ENCODE peak calls at places on chromosomes 5 and 9, in five cellular contexts. G is HTR-8/SVneo; A is GM12865; M is fibroblast of pulmonary artery; T is activated naive CD4-positive, alpha-beta T cell. H is an unnamed sample.

GRCh38 chr9:18829858-18830257 is 203.2 kb downstream of the SAXO1 start:
- DNase-seq in A (no peak), T (no peak), M (peak; percentile 10), G (no peak), H (no peak)

GRCh38 chr9:130421802-130422276 is 22.9 kb upstream of the ASS1 start:
- DNase-seq in A (no peak), M (peak; percentile 42), T (no peak), G (peak; percentile 47), H (peak; percentile 42)

GRCh38 chr9:99823392-99824377 is 2.0 kb downstream of the NR4A3 start:
- DNase-seq in A (peak; percentile 41), M (peak; percentile 48), T (peak; percentile 23), G (peak; percentile 17), H (peak; percentile 42)

GRCh38 chr5:132050661-132051371 is 9.6 kb upstream of the IL3 start:
- DNase-seq in M (no peak), T (no peak), G (no peak), A (no peak), H (no peak)

GRCh38 chr5:140398379-140398811 is 3.2 kb upstream of the ANKHD1 start:
- DNase-seq in G (no peak), A (no peak), T (no peak), M (peak; percentile 40), H (peak; percentile 51)

GRCh38 chr9:98569491-98569890 is 139.2 kb downstream of the GABBR2 start:
- DNase-seq in G (no peak), T (no peak), A (no peak), M (no peak), H (no peak)

GRCh38 chr9:91240596-91240995 is 121.1 kb downstream of the AUH start:
- DNase-seq in A (peak; percentile 5), G (no peak), M (no peak), T (no peak), H (no peak)

GRCh38 chr5:82356808-82357671 is 78.9 kb upstream of the RPS23 start:
- DNase-seq in M (peak; percentile 94), G (peak; percentile 57), A (peak; percentile 85), T (peak; percentile 47), H (peak; percentile 94)

GRCh38 chr9:128097156-128098016 is 29.4 kb downstream of the SLC25A25 start:
- DNase-seq in G (no peak), T (no peak), A (no peak), M (no peak), H (no peak)

GRCh38 chr5:127187711-127188110 is 102.9 kb upstream of the MEGF10 start:
- DNase-seq in T (no peak), G (no peak), M (no peak), A (no peak), H (no peak)

GRCh38 chr5:165119175-165119574 is 1613.8 kb downstream of the MAT2B start:
- DNase-seq in A (no peak), M (no peak), T (no peak), G (no peak), H (no peak)

GRCh38 chr9:110835859-110836271 is 167.3 kb downstream of the MUSK start:
- DNase-seq in T (no peak), A (no peak), G (peak; percentile 18), M (no peak), H (peak; percentile 10)

GRCh38 chr9:134178781-134179551 is 14.6 kb upstream of the RNU6ATAC start:
- DNase-seq in A (no peak), G (no peak), M (peak; percentile 20), T (no peak), H (peak; percentile 18)

GRCh38 chr9:107455461-107456155 is 34.0 kb downstream of the KLF4 start:
- DNase-seq in M (no peak), A (no peak), T (no peak), G (no peak), H (no peak)

GRCh38 chr9:14356376-14356775 is 42.4 kb upstream of the NFIB start:
- DNase-seq in M (no peak), G (no peak), A (no peak), T (no peak), H (no peak)

GRCh38 chr9:133953976-133954709 is 38.0 kb downstream of the VAV2 start:
- DNase-seq in A (peak; percentile 94), T (no peak), M (no peak), G (no peak), H (no peak)

GRCh38 chr9:4555251-4555650 is 65.0 kb downstream of the SLC1A1 start:
- DNase-seq in M (peak; percentile 69), T (no peak), G (no peak), A (no peak), H (peak; percentile 80)

GRCh38 chr5:368162-369084 is 46.9 kb downstream of the AHRR start:
- DNase-seq in A (peak; percentile 90), T (no peak), M (peak; percentile 72), G (no peak), H (peak; percentile 70)

GRCh38 chr5:112694853-112695709 is 42.6 kb upstream of the APC start:
- DNase-seq in A (no peak), G (peak; percentile 37), T (no peak), M (peak; percentile 76), H (peak; percentile 67)

GRCh38 chr9:114574438-114574837 is 13.1 kb upstream of the ATP6V1G1 start:
- DNase-seq in A (no peak), T (no peak), M (no peak), G (no peak), H (no peak)

GRCh38 chr5:94788527-94788926 is 170.1 kb downstream of the SLF1 start:
- DNase-seq in A (no peak), T (no peak), G (no peak), M (no peak), H (no peak)

H was measured in cardiac fibroblast.